ENCODE peak calls at places on chromosomes 13 and 19, in seven cellular contexts. A is BJ; Z is stimulated activated CD8-positive, alpha-beta memory T cell treated with anti-CD3 and anti-CD28 coated beads, Interleukin-4, amount 100 ng/mL, for 1 hour; Y is mesendoderm; B is iris pigment epithelial cell; D is hippocampal formation; M is stimulated activated CD4-positive, alpha-beta T cell treated with anti-CD3 and anti-CD28 coated beads, Interleukin-4, amount 100 ng/mL, for 48 hours. J is an unnamed sample.

GRCh38 chr19:54282706-54283105 is 1.8 kb upstream of the LILRB2 start:
- DNase-seq in D (no peak), Y (no peak), A (no peak), Z (no peak), B (no peak), M (no peak), J (peak)

GRCh38 chr13:53112522-53112921 is 83.9 kb downstream of the OLFM4 start:
- DNase-seq in Z (no peak), M (no peak), A (no peak), Y (no peak), D (no peak), B (no peak), J (peak)

GRCh38 chr13:48009298-48009697 is 8.2 kb upstream of the SUCLA2 start:
- DNase-seq in A (peak), M (no peak), Y (peak), D (no peak), Z (no peak), B (peak), J (no peak)

GRCh38 chr13:110089815-110090214 is 217.1 kb downstream of the COL4A1 start:
- DNase-seq in M (no peak), D (no peak), A (no peak), B (no peak), Y (no peak), Z (no peak), J (no peak)

GRCh38 chr19:43847246-43847645 is 20.1 kb downstream of the ZNF283 start:
- DNase-seq in M (no peak), Y (peak), B (no peak), Z (no peak), D (no peak), A (no peak), J (no peak)

GRCh38 chr13:99970761-99971575 is 599 bp downstream of the ZIC5 start:
- DNase-seq in D (no peak), Z (no peak), A (no peak), Y (peak), M (no peak), B (no peak), J (no peak)

GRCh38 chr19:49422407-49423277 is 599 bp downstream of the PTH2 start:
- DNase-seq in Y (peak), B (peak), M (peak), A (no peak), Z (no peak), D (no peak), J (peak)

GRCh38 chr19:23887642-23888041 is 27.0 kb upstream of the ZNF726 start:
- DNase-seq in Z (no peak), A (no peak), Y (no peak), M (no peak), D (no peak), B (no peak), J (no peak)

GRCh38 chr13:44879452-44880058 is 109.7 kb downstream of the NUFIP1 start:
- DNase-seq in A (no peak), Z (no peak), M (no peak), B (peak), D (no peak), Y (peak), J (peak)

GRCh38 chr13:95155093-95155492 is 146.2 kb downstream of the ABCC4 start:
- DNase-seq in D (no peak), Y (no peak), B (peak), Z (no peak), M (no peak), A (no peak), J (no peak)

GRCh38 chr13:35789335-35790166 is 313.1 kb upstream of the MAB21L1 start:
- DNase-seq in Z (no peak), Y (peak), M (no peak), D (no peak), B (peak), A (no peak), J (peak)